ENCODE peak calls at places on chromosome 10, in four cellular contexts. One of them, this sample, is unnamed.

GRCh38 chr10:69879628-69880257 is 78.0 kb downstream of the COL13A1 start:
- DNase-seq in heart right ventricle: no peak
- DNase-seq in NB4: no peak
- DNase-seq in left lung: no peak
- DNase-seq in this sample: peak

GRCh38 chr10:89241491-89242339 is 9.9 kb downstream of the LIPA start:
- DNase-seq in heart right ventricle: no peak
- DNase-seq in NB4: peak
- DNase-seq in left lung: no peak
- DNase-seq in this sample: peak

GRCh38 chr10:71770789-71771188 is 2.5 kb downstream of the VSIR start:
- DNase-seq in heart right ventricle: no peak
- DNase-seq in left lung: peak
- DNase-seq in NB4: peak
- DNase-seq in this sample: no peak

GRCh38 chr10:127364034-127364433 is 167.6 kb upstream of the INSYN2A start:
- DNase-seq in NB4: no peak
- DNase-seq in heart right ventricle: no peak
- DNase-seq in left lung: no peak
- DNase-seq in this sample: no peak

GRCh38 chr10:8532647-8533046 is 478.2 kb downstream of the GATA3 start:
- DNase-seq in left lung: no peak
- DNase-seq in heart right ventricle: no peak
- DNase-seq in NB4: no peak
- DNase-seq in this sample: no peak

GRCh38 chr10:19815478-19816419 is 483 bp upstream of the PLXDC2 start:
- DNase-seq in left lung: peak
- DNase-seq in heart right ventricle: peak
- DNase-seq in NB4: peak
- DNase-seq in this sample: no peak

GRCh38 chr10:3027866-3028265 is 39.5 kb upstream of the PFKP start:
- DNase-seq in heart right ventricle: no peak
- DNase-seq in NB4: no peak
- DNase-seq in left lung: no peak
- DNase-seq in this sample: no peak

GRCh38 chr10:119538632-119539358 is 3.7 kb downstream of the RGS10 start:
- DNase-seq in left lung: no peak
- DNase-seq in heart right ventricle: no peak
- DNase-seq in NB4: peak
- DNase-seq in this sample: no peak

GRCh38 chr10:6089334-6090219 is 743 bp downstream of the RBM17 start:
- DNase-seq in left lung: peak
- DNase-seq in NB4: peak
- DNase-seq in heart right ventricle: no peak
- DNase-seq in this sample: peak

GRCh38 chr10:12045610-12046009 is 3.0 kb upstream of the UPF2 start:
- DNase-seq in heart right ventricle: no peak
- DNase-seq in NB4: no peak
- DNase-seq in left lung: no peak
- DNase-seq in this sample: no peak

GRCh38 chr10:90197766-90198165 is 496.4 kb downstream of the KIF20B start:
- DNase-seq in heart right ventricle: no peak
- DNase-seq in left lung: no peak
- DNase-seq in NB4: no peak
- DNase-seq in this sample: no peak

GRCh38 chr10:111430070-111430469 is 353.2 kb downstream of the ADRA2A start:
- DNase-seq in heart right ventricle: no peak
- DNase-seq in left lung: no peak
- DNase-seq in NB4: no peak
- DNase-seq in this sample: no peak

GRCh38 chr10:15305161-15305560 is 65.9 kb downstream of the FAM171A1 start:
- DNase-seq in heart right ventricle: no peak
- DNase-seq in NB4: no peak
- DNase-seq in left lung: no peak
- DNase-seq in this sample: no peak

GRCh38 chr10:77866598-77866997 is 60.0 kb downstream of the DLG5 start:
- DNase-seq in NB4: no peak
- DNase-seq in heart right ventricle: no peak
- DNase-seq in left lung: no peak
- DNase-seq in this sample: no peak

GRCh38 chr10:133210398-133211140 is 19.4 kb upstream of the UTF1 start:
- DNase-seq in left lung: peak
- DNase-seq in heart right ventricle: no peak
- DNase-seq in NB4: no peak
- DNase-seq in this sample: no peak

GRCh38 chr10:95260397-95260881 is 30.4 kb downstream of the PDLIM1 start:
- DNase-seq in heart right ventricle: no peak
- DNase-seq in left lung: no peak
- DNase-seq in NB4: no peak
- DNase-seq in this sample: no peak

GRCh38 chr10:15684768-15685167 is 35.0 kb downstream of the ITGA8 start:
- DNase-seq in heart right ventricle: no peak
- DNase-seq in NB4: no peak
- DNase-seq in left lung: no peak
- DNase-seq in this sample: peak

GRCh38 chr10:70954373-70954772 is 66.0 kb upstream of the PCBD1 start:
- DNase-seq in heart right ventricle: no peak
- DNase-seq in left lung: peak
- DNase-seq in NB4: no peak
- DNase-seq in this sample: no peak

GRCh38 chr10:77501152-77501845 is 136.3 kb downstream of the KCNMA1 start:
- DNase-seq in heart right ventricle: no peak
- DNase-seq in left lung: no peak
- DNase-seq in NB4: no peak
- DNase-seq in this sample: no peak

GRCh38 chr10:88116491-88116890 is 253.1 kb downstream of the PTEN start:
- DNase-seq in NB4: peak
- DNase-seq in heart right ventricle: no peak
- DNase-seq in left lung: no peak
- DNase-seq in this sample: peak

GRCh38 chr10:3323865-3324498 is 151.4 kb upstream of the PITRM1 start:
- DNase-seq in heart right ventricle: peak
- DNase-seq in NB4: no peak
- DNase-seq in left lung: no peak
- DNase-seq in this sample: no peak

GRCh38 chr10:46520941-46521340 is 35.5 kb downstream of the GPRIN2 start:
- DNase-seq in heart right ventricle: no peak
- DNase-seq in NB4: no peak
- DNase-seq in left lung: no peak
- DNase-seq in this sample: no peak

GRCh38 chr10:120433176-120433575 is 23.9 kb upstream of the PLPP4 start:
- DNase-seq in NB4: no peak
- DNase-seq in heart right ventricle: no peak
- DNase-seq in left lung: no peak
- DNase-seq in this sample: no peak

GRCh38 chr10:125883198-125883597 is 2.1 kb upstream of the DHX32 start:
- DNase-seq in heart right ventricle: no peak
- DNase-seq in left lung: no peak
- DNase-seq in NB4: no peak
- DNase-seq in this sample: no peak

GRCh38 chr10:78457804-78458483 is 424.3 kb downstream of the RPS24 start:
- DNase-seq in left lung: no peak
- DNase-seq in NB4: no peak
- DNase-seq in heart right ventricle: no peak
- DNase-seq in this sample: no peak

GRCh38 chr10:126049741-126050140 is 153.4 kb downstream of the FANK1 start:
- DNase-seq in NB4: peak
- DNase-seq in heart right ventricle: peak
- DNase-seq in left lung: no peak
- DNase-seq in this sample: no peak

GRCh38 chr10:116706281-116706680 is 36.1 kb downstream of the HSPA12A start:
- DNase-seq in NB4: no peak
- DNase-seq in heart right ventricle: no peak
- DNase-seq in left lung: no peak
- DNase-seq in this sample: no peak

GRCh38 chr10:106935978-106936451 is 228.5 kb downstream of the SORCS1 start:
- DNase-seq in NB4: peak
- DNase-seq in left lung: no peak
- DNase-seq in heart right ventricle: no peak
- DNase-seq in this sample: peak

GRCh38 chr10:93081834-93082233 is 8.1 kb downstream of the CYP26A1 start:
- DNase-seq in heart right ventricle: no peak
- DNase-seq in NB4: no peak
- DNase-seq in left lung: no peak
- DNase-seq in this sample: no peak

GRCh38 chr10:71667374-71667750 is 52.2 kb downstream of the C10orf105 start:
- DNase-seq in heart right ventricle: no peak
- DNase-seq in left lung: no peak
- DNase-seq in NB4: peak
- DNase-seq in this sample: peak

GRCh38 chr10:33273295-33274002 is 61.0 kb downstream of the NRP1 start:
- DNase-seq in heart right ventricle: peak
- DNase-seq in NB4: no peak
- DNase-seq in left lung: peak
- DNase-seq in this sample: no peak

GRCh38 chr10:133264455-133264854 is 12.2 kb downstream of the ADAM8 start:
- DNase-seq in heart right ventricle: no peak
- DNase-seq in left lung: no peak
- DNase-seq in NB4: no peak
- DNase-seq in this sample: no peak

GRCh38 chr10:58137813-58138212 is 129.9 kb downstream of the IPMK start:
- DNase-seq in heart right ventricle: no peak
- DNase-seq in NB4: no peak
- DNase-seq in left lung: no peak
- DNase-seq in this sample: no peak

GRCh38 chr10:122044713-122045112 is 55.8 kb downstream of the TACC2 start:
- DNase-seq in NB4: no peak
- DNase-seq in heart right ventricle: peak
- DNase-seq in left lung: no peak
- DNase-seq in this sample: no peak

GRCh38 chr10:101562231-101562630 is 25.8 kb downstream of the POLL start:
- DNase-seq in left lung: no peak
- DNase-seq in NB4: no peak
- DNase-seq in heart right ventricle: no peak
- DNase-seq in this sample: no peak

DNA sequence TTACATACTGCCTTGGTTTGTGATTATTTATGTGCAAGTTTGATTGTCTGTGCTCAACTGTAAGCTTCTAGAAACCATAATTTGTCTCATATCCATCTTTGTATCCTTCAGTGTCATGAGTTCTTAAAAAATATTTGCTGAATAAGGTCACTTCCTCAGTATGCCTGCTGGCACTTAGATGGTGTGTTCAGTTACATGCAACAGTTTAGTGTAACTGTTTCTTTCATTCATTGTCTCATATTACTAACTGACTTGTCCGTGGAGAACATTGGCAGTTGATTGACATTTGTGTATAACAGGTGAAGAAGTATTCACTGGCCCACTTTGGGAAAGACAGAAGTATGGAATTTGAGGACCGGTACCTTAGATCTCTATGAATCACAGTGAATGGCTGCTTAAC is 236.9 kb downstream of the PRKG1 start:
- DNase-seq in left lung: no peak
- DNase-seq in NB4: no peak
- DNase-seq in heart right ventricle: no peak
- DNase-seq in this sample: no peak
- H3K4me3 ChIP-seq in left lung: no peak
- H3K4me3 ChIP-seq in NB4: no peak
- H3K4me3 ChIP-seq in heart right ventricle: no peak
- H3K4me3 ChIP-seq in this sample: no peak

DNA sequence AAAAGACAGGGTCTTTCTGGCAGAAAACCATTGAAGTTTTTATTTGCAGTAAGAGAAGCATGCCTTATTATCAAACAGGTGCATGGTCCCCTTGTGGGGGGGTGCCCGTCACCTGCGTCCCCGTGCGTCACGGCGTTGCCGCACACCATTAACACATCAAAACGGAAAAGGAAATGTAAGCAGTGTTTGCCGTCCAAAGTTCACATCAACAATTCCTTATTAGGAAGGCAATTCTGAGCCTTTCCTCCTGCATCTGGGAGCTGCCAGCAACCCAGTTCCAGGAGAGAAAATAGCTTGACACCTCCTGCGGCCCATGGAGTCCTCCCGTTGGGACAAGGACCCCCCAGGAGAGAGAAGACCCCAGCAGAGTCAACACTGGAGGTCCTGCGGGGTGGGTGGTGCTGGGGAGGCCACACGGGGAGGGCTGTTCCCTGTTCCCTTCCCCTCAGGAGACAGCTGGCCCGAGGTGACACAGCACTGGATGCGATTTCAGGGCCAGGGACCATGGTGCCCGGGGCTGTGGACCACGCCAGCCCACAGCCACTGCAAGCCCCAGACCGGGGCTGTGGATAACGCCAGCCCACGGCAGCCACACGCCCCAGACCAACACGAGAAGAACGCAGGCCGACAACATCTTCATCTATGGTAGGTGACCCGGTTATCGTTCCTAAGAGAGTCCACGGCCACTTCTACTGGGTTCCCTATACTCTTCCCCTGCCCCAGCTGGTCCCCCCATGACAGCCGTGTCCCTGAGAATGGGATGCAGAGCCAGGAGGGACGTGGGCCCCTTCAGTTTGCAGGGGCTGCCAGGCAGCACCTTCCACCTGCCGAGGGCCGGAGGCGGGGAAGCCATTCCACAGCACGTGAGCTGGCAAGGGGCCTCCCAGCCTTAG is 39.4 kb downstream of the DIP2C start:
- DNase-seq in heart right ventricle: no peak
- DNase-seq in NB4: no peak
- DNase-seq in left lung: no peak
- DNase-seq in this sample: no peak
- H3K4me3 ChIP-seq in heart right ventricle: peak
- H3K4me3 ChIP-seq in NB4: no peak
- H3K4me3 ChIP-seq in left lung: no peak
- H3K4me3 ChIP-seq in this sample: no peak

GRCh38 chr10:30447125-30447799 is 13.3 kb downstream of the MAP3K8 start:
- DNase-seq in left lung: no peak
- DNase-seq in NB4: no peak
- DNase-seq in heart right ventricle: no peak
- DNase-seq in this sample: no peak
- H3K4me3 ChIP-seq in left lung: no peak
- H3K4me3 ChIP-seq in NB4: no peak
- H3K4me3 ChIP-seq in heart right ventricle: no peak
- H3K4me3 ChIP-seq in this sample: no peak

GRCh38 chr10:124825702-124826101 is 24.1 kb downstream of the ABRAXAS2 start:
- DNase-seq in left lung: no peak
- DNase-seq in heart right ventricle: no peak
- DNase-seq in NB4: no peak
- DNase-seq in this sample: no peak

GRCh38 chr10:124821520-124821919 is 19.9 kb downstream of the ABRAXAS2 start:
- DNase-seq in NB4: no peak
- DNase-seq in left lung: no peak
- DNase-seq in heart right ventricle: no peak
- DNase-seq in this sample: no peak

GRCh38 chr10:124824507-124824906 is 22.9 kb downstream of the ABRAXAS2 start:
- DNase-seq in left lung: no peak
- DNase-seq in heart right ventricle: no peak
- DNase-seq in NB4: no peak
- DNase-seq in this sample: no peak

DNA sequence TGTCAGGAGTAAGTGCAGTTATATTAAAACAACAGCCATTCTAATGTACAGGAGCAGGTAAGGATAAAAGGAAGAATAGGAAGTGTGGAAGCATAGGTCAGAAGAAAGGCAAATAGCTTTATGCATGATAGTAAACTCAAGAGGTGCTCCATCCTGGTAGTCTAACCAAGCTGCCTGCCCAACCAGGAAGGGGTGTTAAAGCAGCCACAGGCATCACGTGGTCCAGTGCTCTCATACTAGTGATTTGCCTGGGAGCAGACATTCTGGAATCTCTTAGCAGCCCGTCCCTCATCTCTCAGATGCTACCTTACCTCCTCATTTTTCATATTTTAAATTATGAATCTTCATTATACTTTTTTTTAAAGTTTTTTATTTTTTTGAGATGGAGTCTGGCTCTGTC is 18.5 kb downstream of the ABRAXAS2 start:
- DNase-seq in NB4: no peak
- DNase-seq in left lung: no peak
- DNase-seq in heart right ventricle: no peak
- DNase-seq in this sample: no peak
- H3K4me3 ChIP-seq in NB4: no peak
- H3K4me3 ChIP-seq in left lung: no peak
- H3K4me3 ChIP-seq in heart right ventricle: no peak
- H3K4me3 ChIP-seq in this sample: no peak